ENCODE peak calls at places on chromosomes 5 and 9, in five cellular contexts. J is HepG2, B is H1, H is NT2/D1, E is GM12878. G is an unnamed sample.

GRCh38 chr5:119179857-119180641 is 109.2 kb downstream of the DMXL1 start:
- DNase-seq in H (no peak), B (no peak), E (no peak), J (no peak), G (no peak)

GRCh38 chr9:6938447-6938846 is 180.7 kb downstream of the KDM4C start:
- DNase-seq in H (no peak), E (no peak), J (peak), B (no peak), G (no peak)

GRCh38 chr5:90689064-90689463 is 130.5 kb downstream of the ADGRV1 start:
- DNase-seq in J (no peak), H (no peak), E (no peak), B (no peak), G (no peak)

GRCh38 chr5:136886623-136887022 is 521.3 kb upstream of the TRPC7 start:
- DNase-seq in J (no peak), H (no peak), E (no peak), B (no peak), G (no peak)

GRCh38 chr9:79104951-79105350 is 466.8 kb upstream of the TLE4 start:
- DNase-seq in H (no peak), B (no peak), J (no peak), E (no peak), G (no peak)

GRCh38 chr9:12849486-12850010 is 74.7 kb downstream of the LURAP1L start:
- DNase-seq in J (no peak), B (no peak), E (no peak), H (no peak), G (no peak)

GRCh38 chr9:82606761-82607382 is 456.1 kb downstream of the RASEF start:
- DNase-seq in H (peak), E (peak), J (peak), B (peak), G (peak)

GRCh38 chr9:114207034-114207815 is 51.9 kb downstream of the COL27A1 start:
- DNase-seq in J (no peak), H (no peak), B (no peak), E (no peak), G (no peak)

GRCh38 chr5:139061274-139061673 is 136.9 kb downstream of the SIL1 start:
- DNase-seq in E (no peak), J (peak), H (no peak), B (no peak), G (no peak)

GRCh38 chr9:316382-316965 is 101.8 kb downstream of the DOCK8 start:
- DNase-seq in B (no peak), E (no peak), H (no peak), J (no peak), G (no peak)

GRCh38 chr5:112684737-112685136 is 52.9 kb upstream of the APC start:
- DNase-seq in H (no peak), E (no peak), J (no peak), B (no peak), G (no peak)

GRCh38 chr9:112786834-112787520 is 36.4 kb downstream of the SNX30 start:
- DNase-seq in E (no peak), H (no peak), J (no peak), B (no peak), G (no peak)

GRCh38 chr9:125444166-125444565 is 182.5 kb downstream of the GAPVD1 start:
- DNase-seq in B (no peak), E (no peak), H (no peak), J (no peak), G (no peak)

GRCh38 chr9:125440411-125440810 is 178.8 kb downstream of the GAPVD1 start:
- DNase-seq in H (no peak), J (no peak), B (no peak), E (no peak), G (no peak)

GRCh38 chr9:125443367-125443766 is 181.7 kb downstream of the GAPVD1 start:
- DNase-seq in B (no peak), J (no peak), E (no peak), H (no peak), G (no peak)

GRCh38 chr9:125444956-125445506 is 183.4 kb downstream of the GAPVD1 start:
- DNase-seq in B (no peak), J (no peak), E (no peak), H (no peak), G (no peak)

GRCh38 chr9:125442471-125442870 is 180.8 kb downstream of the GAPVD1 start:
- DNase-seq in E (no peak), B (no peak), H (no peak), J (no peak), G (no peak)
- TF ChIP-seq SUZ12 in E (no peak), B (no peak), H (no peak), J (no peak), G (no peak)

DNA sequence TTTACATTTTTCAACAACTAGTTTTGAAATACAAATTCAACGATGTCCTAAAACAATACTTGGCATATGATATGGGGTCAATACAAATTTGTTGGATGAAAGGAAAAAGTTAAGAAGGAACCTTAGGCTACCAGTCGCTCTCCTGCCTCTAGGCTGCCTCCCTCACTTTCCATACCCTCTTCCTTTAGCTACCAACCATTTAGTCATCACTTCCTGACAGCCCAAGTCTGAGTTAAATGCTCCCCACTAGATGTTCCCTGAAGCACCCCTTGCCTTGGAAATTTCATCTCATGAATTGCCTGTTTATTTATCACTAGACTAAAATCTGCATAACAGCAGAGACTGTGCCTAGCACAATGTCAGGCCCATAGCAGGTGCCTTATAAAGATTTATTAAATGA is 2.7 kb upstream of the LARS1 start:
- DNase-seq in H (no peak), B (no peak), E (no peak), J (no peak), G (no peak)
- TF ChIP-seq SUZ12 in H (no peak), B (no peak), E (no peak), J (no peak), G (no peak)

GRCh38 chr9:76704601-76705204 is 59.5 kb upstream of the PCA3 start:
- DNase-seq in H (peak), B (peak), J (peak), E (peak), G (peak)
- TF ChIP-seq SUZ12 in H (no peak), B (no peak), J (no peak), E (no peak), G (no peak)

DNA sequence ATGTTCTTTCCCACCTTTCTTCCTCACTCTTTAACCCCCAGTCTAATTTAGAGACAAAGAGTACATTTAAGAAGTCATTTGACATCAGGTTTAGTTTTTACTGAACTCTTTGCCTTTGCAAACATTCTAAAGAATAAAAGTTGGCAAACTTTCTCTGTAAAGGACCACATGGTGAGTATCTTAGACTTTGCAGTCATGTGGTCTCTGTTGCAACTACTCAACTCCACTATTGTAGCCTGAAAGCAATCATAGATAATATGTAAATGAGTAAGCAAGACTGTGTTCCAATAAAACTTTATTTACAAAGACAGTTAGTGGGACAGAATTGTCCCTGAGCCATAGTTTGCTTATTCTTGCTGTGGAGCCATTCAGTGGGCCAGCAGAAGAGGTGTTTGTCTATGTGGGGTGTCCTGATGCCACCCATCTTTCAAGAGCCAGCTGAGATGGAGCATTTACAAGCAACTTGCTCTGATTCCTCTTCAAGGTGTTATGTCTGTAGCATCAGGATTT is 25.4 kb downstream of the ABLIM3 start:
- DNase-seq in H (no peak), E (no peak), J (no peak), B (no peak), G (no peak)
- TF ChIP-seq SUZ12 in H (no peak), E (no peak), J (no peak), B (no peak), G (no peak)

DNA sequence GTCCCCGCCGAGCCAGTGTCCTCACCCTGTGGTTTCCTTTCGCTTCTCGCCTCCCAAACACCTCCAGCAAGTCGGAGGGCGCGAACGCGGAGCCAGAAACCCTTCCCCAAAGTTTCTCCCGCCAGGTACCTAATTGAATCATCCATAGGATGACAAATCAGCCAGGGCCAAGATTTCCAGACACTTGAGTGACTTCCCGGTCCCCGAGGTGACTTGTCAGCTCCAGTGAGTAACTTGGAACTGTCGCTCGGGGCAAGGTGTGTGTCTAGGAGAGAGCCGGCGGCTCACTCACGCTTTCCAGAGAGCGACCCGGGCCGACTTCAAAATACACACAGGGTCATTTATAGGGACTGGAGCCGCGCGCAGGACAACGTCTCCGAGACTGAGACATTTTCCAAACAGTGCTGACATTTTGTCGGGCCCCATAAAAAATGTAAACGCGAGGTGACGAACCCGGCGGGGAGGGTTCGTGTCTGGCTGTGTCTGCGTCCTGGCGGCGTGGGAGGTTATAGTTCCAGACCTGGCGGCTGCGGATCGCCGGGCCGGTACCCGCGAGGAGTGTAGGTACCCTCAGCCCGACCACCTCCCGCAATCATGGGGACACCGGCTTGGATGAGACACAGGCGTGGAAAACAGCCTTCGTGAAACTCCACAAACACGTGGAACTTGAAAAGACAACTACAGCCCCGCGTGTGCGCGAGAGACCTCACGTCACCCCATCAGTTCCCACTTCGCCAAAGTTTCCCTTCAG is 1.4 kb downstream of the GLIS3 start:
- DNase-seq in J (no peak), B (no peak), H (no peak), E (no peak), G (peak)
- TF ChIP-seq SUZ12 in J (no peak), B (peak), H (no peak), E (no peak), G (no peak)

DNA sequence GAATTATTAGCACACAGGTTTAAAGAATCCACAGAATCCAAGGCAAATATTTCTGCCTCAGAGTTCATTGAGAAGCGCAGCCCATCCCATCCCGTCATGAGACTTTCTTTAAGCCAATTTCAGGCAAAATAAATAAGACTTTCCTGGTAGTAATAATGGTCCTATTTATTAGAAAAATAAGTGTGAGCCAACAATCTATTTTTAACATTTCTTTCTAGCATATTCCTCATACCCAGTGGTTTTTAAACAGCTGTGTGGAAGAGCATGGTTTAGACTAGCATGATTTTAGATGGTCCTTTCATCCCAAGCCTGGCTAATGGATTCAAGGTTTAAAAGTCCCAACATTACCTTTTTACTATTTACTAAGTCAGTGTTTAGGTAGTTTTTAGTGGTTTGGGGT is 125.8 kb downstream of the SCAMP1 start:
- DNase-seq in E (no peak), B (no peak), H (no peak), J (no peak), G (no peak)
- TF ChIP-seq SUZ12 in E (no peak), B (no peak), H (no peak), J (no peak), G (no peak)

GRCh38 chr5:1002836-1003235 is 5.8 kb upstream of the NKD2 start:
- DNase-seq in J (no peak), H (no peak), B (no peak), E (no peak), G (no peak)
- TF ChIP-seq SUZ12 in J (no peak), H (no peak), B (no peak), E (no peak), G (no peak)